ENCODE peak calls at places on chromosomes 2 and 18, in ten cellular contexts. One of them, this sample, is unnamed.

GRCh38 chr2:231294116-231294515 is 95.7 kb downstream of the ARMC9 start:
- DNase-seq in brain microvascular endothelial cell: no peak
- DNase-seq in kidney: no peak
- DNase-seq in heart left ventricle: peak
- DNase-seq in GM13976: no peak
- DNase-seq in fibroblast of mammary gland: no peak
- DNase-seq in WTC11: no peak
- DNase-seq in upper lobe of right lung: no peak
- DNase-seq in tibial nerve: no peak
- DNase-seq in glutamatergic neuron: no peak
- DNase-seq in this sample: no peak

GRCh38 chr2:172427256-172427989 is at the start of gene ITGA6:
- DNase-seq in brain microvascular endothelial cell: peak
- DNase-seq in kidney: peak
- DNase-seq in heart left ventricle: peak
- DNase-seq in GM13976: peak
- DNase-seq in fibroblast of mammary gland: no peak
- DNase-seq in WTC11: peak
- DNase-seq in upper lobe of right lung: peak
- DNase-seq in tibial nerve: peak
- DNase-seq in glutamatergic neuron: peak
- DNase-seq in this sample: peak

GRCh38 chr2:144679942-144680341 is 160.0 kb upstream of the ZEB2 start:
- DNase-seq in brain microvascular endothelial cell: no peak
- DNase-seq in kidney: no peak
- DNase-seq in heart left ventricle: no peak
- DNase-seq in GM13976: no peak
- DNase-seq in fibroblast of mammary gland: no peak
- DNase-seq in WTC11: no peak
- DNase-seq in upper lobe of right lung: no peak
- DNase-seq in tibial nerve: no peak
- DNase-seq in glutamatergic neuron: no peak
- DNase-seq in this sample: no peak

GRCh38 chr2:140440815-140441214 is 1660.6 kb upstream of the NXPH2 start:
- DNase-seq in brain microvascular endothelial cell: no peak
- DNase-seq in kidney: no peak
- DNase-seq in heart left ventricle: no peak
- DNase-seq in GM13976: no peak
- DNase-seq in fibroblast of mammary gland: no peak
- DNase-seq in WTC11: no peak
- DNase-seq in upper lobe of right lung: no peak
- DNase-seq in tibial nerve: no peak
- DNase-seq in glutamatergic neuron: no peak
- DNase-seq in this sample: no peak

GRCh38 chr18:48848641-48849143 is 102.1 kb downstream of the SMAD7 start:
- DNase-seq in brain microvascular endothelial cell: no peak
- DNase-seq in kidney: no peak
- DNase-seq in heart left ventricle: peak
- DNase-seq in GM13976: no peak
- DNase-seq in fibroblast of mammary gland: no peak
- DNase-seq in WTC11: no peak
- DNase-seq in upper lobe of right lung: no peak
- DNase-seq in tibial nerve: no peak
- DNase-seq in glutamatergic neuron: no peak
- DNase-seq in this sample: no peak

GRCh38 chr2:187138240-187138639 is 289.3 kb upstream of the ZSWIM2 start:
- DNase-seq in brain microvascular endothelial cell: peak
- DNase-seq in kidney: peak
- DNase-seq in heart left ventricle: peak
- DNase-seq in GM13976: no peak
- DNase-seq in fibroblast of mammary gland: peak
- DNase-seq in WTC11: peak
- DNase-seq in upper lobe of right lung: no peak
- DNase-seq in tibial nerve: no peak
- DNase-seq in glutamatergic neuron: peak
- DNase-seq in this sample: peak

GRCh38 chr2:31347788-31348187 is 66.8 kb downstream of the XDH start:
- DNase-seq in brain microvascular endothelial cell: peak
- DNase-seq in kidney: no peak
- DNase-seq in heart left ventricle: no peak
- DNase-seq in GM13976: no peak
- DNase-seq in fibroblast of mammary gland: peak
- DNase-seq in WTC11: no peak
- DNase-seq in upper lobe of right lung: no peak
- DNase-seq in tibial nerve: no peak
- DNase-seq in glutamatergic neuron: no peak
- DNase-seq in this sample: no peak

GRCh38 chr2:82837588-82838304 is 1621.3 kb downstream of the SUCLG1 start:
- DNase-seq in brain microvascular endothelial cell: peak
- DNase-seq in kidney: no peak
- DNase-seq in heart left ventricle: no peak
- DNase-seq in GM13976: no peak
- DNase-seq in fibroblast of mammary gland: peak
- DNase-seq in WTC11: no peak
- DNase-seq in upper lobe of right lung: no peak
- DNase-seq in tibial nerve: no peak
- DNase-seq in glutamatergic neuron: no peak
- DNase-seq in this sample: no peak

GRCh38 chr2:160869411-160869810 is 290.8 kb upstream of the TANK start:
- DNase-seq in brain microvascular endothelial cell: peak
- DNase-seq in kidney: no peak
- DNase-seq in heart left ventricle: no peak
- DNase-seq in GM13976: no peak
- DNase-seq in fibroblast of mammary gland: peak
- DNase-seq in WTC11: no peak
- DNase-seq in upper lobe of right lung: no peak
- DNase-seq in tibial nerve: no peak
- DNase-seq in glutamatergic neuron: no peak
- DNase-seq in this sample: no peak

GRCh38 chr18:79605481-79605880 is 74.1 kb upstream of the CTDP1 start:
- DNase-seq in brain microvascular endothelial cell: no peak
- DNase-seq in kidney: peak
- DNase-seq in heart left ventricle: no peak
- DNase-seq in GM13976: no peak
- DNase-seq in fibroblast of mammary gland: no peak
- DNase-seq in WTC11: no peak
- DNase-seq in upper lobe of right lung: peak
- DNase-seq in tibial nerve: peak
- DNase-seq in glutamatergic neuron: no peak
- DNase-seq in this sample: no peak

GRCh38 chr2:27255660-27256059 is 7.2 kb downstream of the SLC30A3 start:
- DNase-seq in brain microvascular endothelial cell: peak
- DNase-seq in kidney: no peak
- DNase-seq in heart left ventricle: no peak
- DNase-seq in GM13976: no peak
- DNase-seq in fibroblast of mammary gland: peak
- DNase-seq in WTC11: no peak
- DNase-seq in upper lobe of right lung: no peak
- DNase-seq in tibial nerve: no peak
- DNase-seq in glutamatergic neuron: no peak
- DNase-seq in this sample: no peak

GRCh38 chr2:143685439-143686078 is 556.3 kb downstream of the ARHGAP15 start:
- DNase-seq in brain microvascular endothelial cell: no peak
- DNase-seq in kidney: no peak
- DNase-seq in heart left ventricle: no peak
- DNase-seq in GM13976: no peak
- DNase-seq in fibroblast of mammary gland: no peak
- DNase-seq in WTC11: no peak
- DNase-seq in upper lobe of right lung: no peak
- DNase-seq in tibial nerve: no peak
- DNase-seq in glutamatergic neuron: no peak
- DNase-seq in this sample: no peak

GRCh38 chr2:58502931-58503330 is 261.8 kb upstream of the FANCL start:
- DNase-seq in brain microvascular endothelial cell: no peak
- DNase-seq in kidney: no peak
- DNase-seq in heart left ventricle: no peak
- DNase-seq in GM13976: no peak
- DNase-seq in fibroblast of mammary gland: no peak
- DNase-seq in WTC11: no peak
- DNase-seq in upper lobe of right lung: no peak
- DNase-seq in tibial nerve: no peak
- DNase-seq in glutamatergic neuron: no peak
- DNase-seq in this sample: no peak

GRCh38 chr2:215808996-215809395 is 204.4 kb downstream of the MREG start:
- DNase-seq in brain microvascular endothelial cell: no peak
- DNase-seq in kidney: no peak
- DNase-seq in heart left ventricle: no peak
- DNase-seq in GM13976: no peak
- DNase-seq in fibroblast of mammary gland: no peak
- DNase-seq in WTC11: no peak
- DNase-seq in upper lobe of right lung: no peak
- DNase-seq in tibial nerve: no peak
- DNase-seq in glutamatergic neuron: no peak
- DNase-seq in this sample: no peak
- TF ChIP-seq CTCF in brain microvascular endothelial cell: peak
- TF ChIP-seq CTCF in kidney: no peak
- TF ChIP-seq CTCF in heart left ventricle: no peak
- TF ChIP-seq CTCF in GM13976: no peak
- TF ChIP-seq CTCF in fibroblast of mammary gland: peak
- TF ChIP-seq CTCF in WTC11: no peak
- TF ChIP-seq CTCF in upper lobe of right lung: no peak
- TF ChIP-seq CTCF in tibial nerve: no peak
- TF ChIP-seq CTCF in glutamatergic neuron: no peak
- TF ChIP-seq CTCF in this sample: no peak

DNA sequence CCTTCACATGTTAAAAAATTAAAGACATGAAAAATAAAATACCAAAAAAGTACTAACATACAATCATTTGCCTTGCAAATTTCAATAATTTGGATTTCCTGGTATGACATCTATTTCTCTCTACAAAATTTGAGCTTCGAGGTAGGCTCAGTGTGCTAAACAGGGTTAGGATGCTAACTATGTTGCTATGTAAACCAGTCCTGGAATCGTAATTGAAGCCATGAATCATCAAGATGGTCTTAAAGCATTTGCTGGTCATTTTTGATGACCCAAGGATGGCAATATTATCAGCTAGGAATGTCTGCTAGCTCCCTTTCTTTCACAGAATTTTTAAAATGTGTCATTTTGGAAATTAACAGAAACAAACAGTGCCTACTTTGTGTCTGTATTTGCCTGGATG is 107.9 kb upstream of the TTC39C start:
- DNase-seq in brain microvascular endothelial cell: no peak
- DNase-seq in kidney: no peak
- DNase-seq in heart left ventricle: no peak
- DNase-seq in GM13976: no peak
- DNase-seq in fibroblast of mammary gland: no peak
- DNase-seq in WTC11: no peak
- DNase-seq in upper lobe of right lung: no peak
- DNase-seq in tibial nerve: no peak
- DNase-seq in glutamatergic neuron: no peak
- DNase-seq in this sample: no peak
- TF ChIP-seq CTCF in brain microvascular endothelial cell: no peak
- TF ChIP-seq CTCF in kidney: no peak
- TF ChIP-seq CTCF in heart left ventricle: no peak
- TF ChIP-seq CTCF in GM13976: no peak
- TF ChIP-seq CTCF in fibroblast of mammary gland: no peak
- TF ChIP-seq CTCF in WTC11: no peak
- TF ChIP-seq CTCF in upper lobe of right lung: no peak
- TF ChIP-seq CTCF in tibial nerve: no peak
- TF ChIP-seq CTCF in glutamatergic neuron: no peak
- TF ChIP-seq CTCF in this sample: no peak

DNA sequence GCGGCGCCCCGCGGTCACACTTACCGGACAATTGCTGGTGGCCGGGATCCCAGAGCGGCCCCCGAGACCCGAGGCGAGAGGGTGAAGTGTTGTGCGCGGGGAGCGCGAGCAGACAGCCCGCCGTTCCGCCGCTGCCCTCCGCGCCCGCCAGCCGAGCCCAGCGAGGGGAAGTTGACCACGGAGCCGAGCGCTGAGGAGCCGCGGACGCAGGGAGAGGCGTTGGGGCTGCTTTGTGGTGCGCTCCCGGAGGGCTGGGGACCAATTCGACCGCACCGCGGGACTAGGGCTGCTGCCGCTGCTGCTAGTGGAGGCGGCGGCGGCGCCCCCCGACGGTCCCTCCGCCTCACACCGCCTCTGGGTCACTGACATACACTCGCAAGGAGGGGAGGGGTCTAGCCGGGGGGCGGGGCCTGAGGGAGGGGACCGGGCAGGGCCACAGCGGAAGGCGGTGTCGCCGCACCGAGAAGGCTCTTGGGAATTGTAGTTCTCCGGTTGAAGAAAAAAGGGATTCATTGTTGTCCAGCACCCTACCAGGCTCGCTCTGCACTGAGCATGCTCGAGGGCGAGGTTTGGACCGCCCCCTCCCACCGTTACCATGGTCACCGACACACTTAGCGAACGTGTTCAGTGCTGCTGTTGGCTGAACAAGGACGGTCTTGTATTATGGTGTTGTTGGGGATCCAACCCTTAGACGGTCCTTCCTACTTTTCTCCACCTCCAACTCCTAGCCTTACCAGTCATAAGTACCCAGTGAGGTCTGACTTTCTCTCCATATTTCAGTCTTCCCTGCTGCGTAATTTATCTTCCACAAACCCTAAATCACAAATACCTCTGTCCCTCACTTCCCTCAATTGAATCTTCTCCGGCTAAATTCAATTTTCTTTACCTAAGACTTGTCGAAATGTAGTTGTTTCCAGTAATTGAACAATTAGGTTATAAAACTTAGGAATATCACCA is at the start of gene PELI1:
- DNase-seq in brain microvascular endothelial cell: peak
- DNase-seq in kidney: peak
- DNase-seq in heart left ventricle: peak
- DNase-seq in GM13976: peak
- DNase-seq in fibroblast of mammary gland: peak
- DNase-seq in WTC11: peak
- DNase-seq in upper lobe of right lung: peak
- DNase-seq in tibial nerve: peak
- DNase-seq in glutamatergic neuron: peak
- DNase-seq in this sample: peak
- TF ChIP-seq CTCF in brain microvascular endothelial cell: peak
- TF ChIP-seq CTCF in kidney: no peak
- TF ChIP-seq CTCF in heart left ventricle: peak
- TF ChIP-seq CTCF in GM13976: peak
- TF ChIP-seq CTCF in fibroblast of mammary gland: no peak
- TF ChIP-seq CTCF in WTC11: no peak
- TF ChIP-seq CTCF in upper lobe of right lung: peak
- TF ChIP-seq CTCF in tibial nerve: peak
- TF ChIP-seq CTCF in glutamatergic neuron: no peak
- TF ChIP-seq CTCF in this sample: peak

DNA sequence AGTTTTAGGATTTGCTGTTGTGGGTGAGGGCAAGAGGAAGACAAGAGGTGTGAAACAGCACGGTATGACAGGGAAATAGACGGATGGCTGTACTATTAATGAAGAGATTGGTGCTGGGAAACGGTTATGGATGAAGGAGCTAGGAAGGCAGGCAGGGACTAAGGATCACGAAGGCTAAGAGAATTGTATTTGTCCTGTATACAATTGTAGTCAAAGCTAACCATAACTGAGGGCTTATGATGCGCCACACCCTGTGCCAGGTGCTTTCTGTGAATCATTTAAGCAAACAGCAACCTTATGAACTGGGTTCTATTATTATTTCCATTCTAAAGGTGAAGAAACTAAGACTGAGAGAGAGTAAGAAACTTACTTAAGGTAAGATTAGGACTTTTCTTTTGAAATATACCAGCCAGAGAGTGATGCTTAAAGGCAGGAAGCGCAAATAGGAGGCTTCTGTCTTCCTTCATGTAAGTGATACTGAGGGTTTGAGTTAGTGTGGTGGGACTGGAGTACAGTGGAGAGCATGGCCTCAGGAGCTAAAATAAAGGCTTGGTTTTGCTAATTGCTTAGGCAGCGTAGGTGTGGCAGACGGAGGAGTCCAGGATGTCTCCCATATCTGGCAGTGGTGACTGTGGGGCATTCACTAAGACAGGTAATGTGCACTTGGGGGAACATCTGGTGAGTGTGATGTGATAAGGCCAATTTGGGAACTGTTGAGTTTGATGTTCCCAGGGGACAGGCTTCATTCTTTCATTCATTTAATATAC is 85.8 kb downstream of the PLEKHM3 start:
- DNase-seq in brain microvascular endothelial cell: no peak
- DNase-seq in kidney: no peak
- DNase-seq in heart left ventricle: no peak
- DNase-seq in GM13976: no peak
- DNase-seq in fibroblast of mammary gland: no peak
- DNase-seq in WTC11: no peak
- DNase-seq in upper lobe of right lung: no peak
- DNase-seq in tibial nerve: no peak
- DNase-seq in glutamatergic neuron: no peak
- DNase-seq in this sample: no peak
- TF ChIP-seq CTCF in brain microvascular endothelial cell: no peak
- TF ChIP-seq CTCF in kidney: no peak
- TF ChIP-seq CTCF in heart left ventricle: no peak
- TF ChIP-seq CTCF in GM13976: no peak
- TF ChIP-seq CTCF in fibroblast of mammary gland: no peak
- TF ChIP-seq CTCF in WTC11: no peak
- TF ChIP-seq CTCF in upper lobe of right lung: no peak
- TF ChIP-seq CTCF in tibial nerve: no peak
- TF ChIP-seq CTCF in glutamatergic neuron: no peak
- TF ChIP-seq CTCF in this sample: no peak